ENCODE peak calls at places on chromosomes 12 and 14, in nine cellular contexts. Y, K, W, G, M, D, C, R and S are unnamed samples.

GRCh38 chr14:24280797-24281460 is 9.5 kb upstream of the RABGGTA start:
- DNase-seq in Y (no peak), K (peak), W (peak), G (no peak), M (no peak), D (no peak), C (no peak), R (no peak), S (no peak)

GRCh38 chr12:28089363-28089762 is 100.9 kb upstream of the CCDC91 start:
- DNase-seq in Y (no peak), K (no peak), W (no peak), G (no peak), M (no peak), D (peak), C (no peak), R (no peak), S (no peak)

GRCh38 chr12:6980075-6980474 is 9.4 kb downstream of the EMG1 start:
- DNase-seq in Y (no peak), K (no peak), W (no peak), G (no peak), M (no peak), D (no peak), C (no peak), R (no peak), S (no peak)

GRCh38 chr14:76432967-76433752 is 57.2 kb downstream of the ESRRB start:
- DNase-seq in Y (no peak), K (no peak), W (no peak), G (no peak), M (no peak), D (no peak), C (no peak), R (no peak), S (no peak)

GRCh38 chr12:13173537-13173936 is 23.0 kb upstream of the EMP1 start:
- DNase-seq in Y (peak), K (peak), W (peak), G (peak), M (peak), D (peak), C (no peak), R (peak), S (no peak)

GRCh38 chr12:116133149-116133548 is 144.3 kb downstream of the MED13L start:
- DNase-seq in Y (no peak), K (no peak), W (no peak), G (no peak), M (no peak), D (peak), C (no peak), R (no peak), S (no peak)

GRCh38 chr14:93085916-93086315 is 29.8 kb downstream of the ITPK1 start:
- DNase-seq in Y (no peak), K (peak), W (no peak), G (no peak), M (no peak), D (no peak), C (no peak), R (no peak), S (no peak)

GRCh38 chr14:49865431-49865859 is 12.9 kb upstream of the NEMF start:
- DNase-seq in Y (peak), K (peak), W (peak), G (peak), M (peak), D (peak), C (no peak), R (peak), S (peak)

GRCh38 chr12:26125451-26126339 is 858 bp upstream of the BHLHE41 start:
- DNase-seq in Y (peak), K (peak), W (peak), G (peak), M (peak), D (peak), C (peak), R (peak), S (peak)

GRCh38 chr14:66000771-66001170 is 485.4 kb upstream of the CCDC196 start:
- DNase-seq in Y (no peak), K (no peak), W (no peak), G (no peak), M (no peak), D (no peak), C (no peak), R (no peak), S (no peak)

GRCh38 chr12:2960996-2961616 is 1.9 kb downstream of the TEAD4 start:
- DNase-seq in Y (no peak), K (peak), W (no peak), G (no peak), M (no peak), D (peak), C (no peak), R (no peak), S (peak)

GRCh38 chr12:117063162-117063911 is 35.9 kb downstream of the TESC start:
- DNase-seq in Y (no peak), K (no peak), W (no peak), G (no peak), M (peak), D (no peak), C (no peak), R (peak), S (no peak)

GRCh38 chr12:95787274-95787814 is 3.2 kb downstream of the NTN4 start:
- DNase-seq in Y (no peak), K (no peak), W (no peak), G (no peak), M (no peak), D (no peak), C (no peak), R (no peak), S (no peak)

GRCh38 chr12:59834659-59835474 is 239.0 kb downstream of the SLC16A7 start:
- DNase-seq in Y (no peak), K (peak), W (no peak), G (no peak), M (no peak), D (peak), C (no peak), R (no peak), S (no peak)

GRCh38 chr14:59629384-59630158 is 53.0 kb upstream of the CCDC175 start:
- DNase-seq in Y (no peak), K (peak), W (no peak), G (no peak), M (no peak), D (no peak), C (no peak), R (no peak), S (no peak)

GRCh38 chr12:115922952-115923564 is 354.4 kb downstream of the MED13L start:
- DNase-seq in Y (no peak), K (no peak), W (no peak), G (no peak), M (no peak), D (peak), C (no peak), R (no peak), S (no peak)

GRCh38 chr12:121120323-121120722 is 12.4 kb upstream of the P2RX7 start:
- DNase-seq in Y (no peak), K (no peak), W (no peak), G (no peak), M (no peak), D (no peak), C (no peak), R (no peak), S (no peak)

GRCh38 chr14:72723741-72724530 is 170.0 kb downstream of the DPF3 start:
- DNase-seq in Y (no peak), K (no peak), W (no peak), G (no peak), M (peak), D (peak), C (no peak), R (no peak), S (no peak)

GRCh38 chr14:81535399-81536124 is 1.9 kb upstream of the SEL1L start:
- DNase-seq in Y (no peak), K (no peak), W (no peak), G (no peak), M (no peak), D (no peak), C (no peak), R (no peak), S (no peak)

GRCh38 chr12:132403636-132404434 is 74.4 kb upstream of the GALNT9 start:
- DNase-seq in Y (peak), K (no peak), W (no peak), G (no peak), M (no peak), D (no peak), C (no peak), R (no peak), S (no peak)

GRCh38 chr12:132406498-132407461 is 77.4 kb upstream of the GALNT9 start:
- DNase-seq in Y (no peak), K (no peak), W (no peak), G (peak), M (no peak), D (no peak), C (no peak), R (no peak), S (no peak)

GRCh38 chr12:132404435-132404855 is 75.1 kb upstream of the GALNT9 start:
- DNase-seq in Y (peak), K (no peak), W (no peak), G (peak), M (no peak), D (no peak), C (no peak), R (no peak), S (no peak)

GRCh38 chr12:132405742-132406251 is 76.4 kb upstream of the GALNT9 start:
- DNase-seq in Y (no peak), K (no peak), W (no peak), G (peak), M (no peak), D (no peak), C (no peak), R (no peak), S (no peak)

GRCh38 chr12:132404956-132405741 is 75.8 kb upstream of the GALNT9 start:
- DNase-seq in Y (peak), K (no peak), W (no peak), G (peak), M (no peak), D (no peak), C (no peak), R (no peak), S (no peak)
- TF ChIP-seq CTCF in Y (no peak), K (no peak), W (no peak), G (no peak), M (no peak), D (no peak), C (no peak), R (no peak), S (no peak)

GRCh38 chr12:62977879-62978278 is 42.9 kb upstream of the PPM1H start:
- DNase-seq in Y (no peak), K (no peak), W (no peak), G (no peak), M (no peak), D (no peak), C (no peak), R (no peak), S (no peak)

GRCh38 chr12:62986844-62987243 is 51.9 kb upstream of the PPM1H start:
- DNase-seq in Y (no peak), K (no peak), W (no peak), G (no peak), M (no peak), D (no peak), C (no peak), R (no peak), S (no peak)

GRCh38 chr12:62978768-62979167 is 43.8 kb upstream of the PPM1H start:
- DNase-seq in Y (no peak), K (no peak), W (no peak), G (no peak), M (no peak), D (no peak), C (no peak), R (no peak), S (no peak)

DNA sequence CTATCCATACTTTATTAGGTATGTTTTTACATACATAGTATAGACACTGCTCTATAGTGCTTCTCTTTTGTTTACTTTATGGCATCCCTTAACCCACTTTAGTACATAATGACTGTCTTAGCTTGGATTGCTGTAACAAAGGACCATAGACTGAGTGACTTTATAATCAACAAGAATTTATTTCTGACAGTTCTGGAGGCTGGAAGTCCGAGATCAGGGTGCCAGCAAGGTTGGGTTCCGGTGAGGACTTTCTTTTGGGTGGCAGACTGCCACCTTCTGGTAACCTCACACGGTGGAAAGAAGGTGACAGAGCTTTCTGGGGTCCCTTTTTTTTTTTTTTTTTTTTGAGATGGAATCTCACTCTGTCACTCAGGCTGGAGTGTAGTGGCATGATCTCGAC is 48.6 kb upstream of the PPM1H start:
- DNase-seq in Y (no peak), K (no peak), W (no peak), G (no peak), M (no peak), D (peak), C (no peak), R (no peak), S (peak)
- TF ChIP-seq CTCF in Y (no peak), K (peak), W (no peak), G (peak), M (no peak), D (peak), C (no peak), R (no peak), S (no peak)

DNA sequence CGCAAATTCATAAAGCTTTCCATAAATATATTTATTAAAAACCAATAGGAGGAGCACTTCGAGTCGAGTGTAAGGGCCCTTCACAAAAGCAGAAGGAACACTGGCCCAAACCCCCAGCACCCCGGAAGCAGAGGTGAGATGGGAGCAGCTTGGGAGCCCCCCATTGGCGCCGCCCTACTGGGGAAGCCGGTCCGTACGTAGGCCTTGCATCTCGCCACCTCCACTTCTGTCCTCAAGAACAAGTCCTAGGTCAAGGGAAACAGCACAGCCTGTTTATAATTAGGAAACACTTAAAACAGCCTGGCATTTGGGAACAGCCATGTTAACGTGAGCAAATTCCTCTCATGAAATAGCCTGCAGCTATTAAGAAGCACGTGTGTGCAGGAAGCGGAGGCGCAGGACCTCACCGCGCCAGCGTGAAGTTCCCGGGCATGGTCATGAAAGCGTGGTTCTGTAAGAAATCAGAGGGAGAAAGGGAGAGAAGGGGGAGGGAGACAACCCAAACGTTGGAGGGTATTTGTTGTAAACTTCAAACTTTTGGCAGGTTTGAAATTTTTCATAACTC is 7.7 kb downstream of the ANKRD9 start:
- DNase-seq in Y (no peak), K (peak), W (no peak), G (no peak), M (no peak), D (no peak), C (no peak), R (no peak), S (no peak)
- TF ChIP-seq CTCF in Y (no peak), K (no peak), W (no peak), G (no peak), M (no peak), D (no peak), C (no peak), R (no peak), S (no peak)

GRCh38 chr12:14810953-14811483 is 3.0 kb downstream of the SMCO3 start:
- DNase-seq in Y (no peak), K (peak), W (no peak), G (no peak), M (peak), D (peak), C (no peak), R (no peak), S (peak)
- TF ChIP-seq CTCF in Y (peak), K (peak), W (peak), G (peak), M (peak), D (peak), C (no peak), R (no peak), S (no peak)

GRCh38 chr12:65232490-65233077 is 45.9 kb upstream of the MSRB3 start:
- DNase-seq in Y (no peak), K (no peak), W (no peak), G (no peak), M (no peak), D (peak), C (no peak), R (no peak), S (no peak)
- TF ChIP-seq CTCF in Y (peak), K (peak), W (peak), G (peak), M (peak), D (no peak), C (peak), R (no peak), S (peak)